ENCODE peak calls at places on chromosome 10, in four cellular contexts. V, H, L and M are unnamed samples.

GRCh38 chr10:49184642-49185111 is 3.5 kb downstream of the TMEM273 start:
- DNase-seq in L (no peak), H (peak; percentile 75), V (no peak), M (no peak)

GRCh38 chr10:11381023-11381422 is 230.4 kb downstream of the USP6NL start:
- DNase-seq in L (no peak), V (no peak), H (no peak), M (no peak)

GRCh38 chr10:99234067-99234738 is 1.4 kb downstream of the HPSE2 start:
- DNase-seq in V (no peak), L (no peak), H (peak; percentile 7), M (peak; percentile 17)

GRCh38 chr10:46545861-46546590 is 10.4 kb downstream of the GPRIN2 start:
- DNase-seq in H (no peak), L (no peak), V (no peak), M (no peak)

GRCh38 chr10:131143425-131144165 is 167.9 kb downstream of the TCERG1L start:
- DNase-seq in L (no peak), V (no peak), H (no peak), M (no peak)

GRCh38 chr10:5915451-5915850 is 25.4 kb downstream of the FBH1 start:
- DNase-seq in L (no peak), V (no peak), H (no peak), M (no peak)

GRCh38 chr10:69241575-69241974 is 21.4 kb downstream of the HKDC1 start:
- DNase-seq in H (peak; percentile 40), L (no peak), V (no peak), M (no peak)

GRCh38 chr10:63637833-63638443 is 116.7 kb downstream of the REEP3 start:
- DNase-seq in V (no peak), H (peak; percentile 43), L (no peak), M (no peak)

GRCh38 chr10:110498087-110498981 is 627 bp downstream of the DUSP5 start:
- DNase-seq in V (peak; percentile 51), L (no peak), H (peak; percentile 67), M (no peak)

GRCh38 chr10:90652519-90652918 is 205.3 kb downstream of the HTR7 start:
- DNase-seq in L (no peak), H (no peak), V (no peak), M (no peak)

GRCh38 chr10:97131702-97132101 is 54.1 kb downstream of the SLIT1 start:
- DNase-seq in V (no peak), L (no peak), H (no peak), M (no peak)

GRCh38 chr10:27153855-27154198 is 357 bp downstream of the YME1L1 start:
- DNase-seq in V (peak; percentile 11), L (peak; percentile 16), H (peak; percentile 49), M (no peak)

GRCh38 chr10:70430489-70431445 is 10.7 kb downstream of the NODAL start:
- DNase-seq in L (peak; percentile 80), V (no peak), H (peak; percentile 41), M (no peak)

GRCh38 chr10:71561003-71561577 is 158.5 kb downstream of the C10orf105 start:
- DNase-seq in V (no peak), H (no peak), L (no peak), M (no peak)

GRCh38 chr10:9745158-9745557 is 1272.5 kb upstream of the CELF2 start:
- DNase-seq in H (no peak), L (no peak), V (no peak), M (no peak)

GRCh38 chr10:513393-513792 is 176.1 kb downstream of the DIP2C start:
- DNase-seq in L (no peak), H (no peak), V (no peak), M (peak; percentile 24)

GRCh38 chr10:131073469-131074060 is 238.0 kb downstream of the TCERG1L start:
- DNase-seq in H (no peak), L (no peak), V (no peak), M (no peak)

GRCh38 chr10:126511917-126512487 is 123.7 kb upstream of the ADAM12 start:
- DNase-seq in H (no peak), L (no peak), V (no peak), M (no peak)

GRCh38 chr10:5546891-5547683 is 22.3 kb downstream of the CALML3 start:
- DNase-seq in L (peak; percentile 34), V (no peak), H (no peak), M (no peak)

GRCh38 chr10:96512997-96513685 is 585 bp downstream of the TLL2 start:
- DNase-seq in V (peak; percentile 14), L (no peak), H (no peak), M (no peak)

GRCh38 chr10:30433286-30433778 is 652 bp upstream of the MAP3K8 start:
- DNase-seq in L (peak; percentile 77), H (peak; percentile 75), V (peak; percentile 45), M (no peak)

GRCh38 chr10:13670311-13670710 is 83.5 kb downstream of the PRPF18 start:
- DNase-seq in L (no peak), V (no peak), H (no peak), M (no peak)

GRCh38 chr10:123009105-123009805 is 449 bp downstream of the ACADSB start:
- DNase-seq in H (peak; percentile 55), L (no peak), V (peak; percentile 46), M (no peak)

GRCh38 chr10:49781247-49781646 is 19.1 kb upstream of the OGDHL start:
- DNase-seq in V (no peak), L (no peak), H (no peak), M (no peak)

GRCh38 chr10:71150811-71151210 is 61.6 kb upstream of the UNC5B start:
- DNase-seq in H (no peak), L (no peak), V (no peak), M (no peak)

GRCh38 chr10:983951-984705 is 4.1 kb upstream of the GTPBP4 start:
- DNase-seq in L (peak; percentile 75), H (no peak), V (no peak), M (no peak)

GRCh38 chr10:110993024-110993693 is 73.8 kb downstream of the SHOC2 start:
- DNase-seq in V (no peak), H (no peak), L (no peak), M (peak; percentile 13)

GRCh38 chr10:110708776-110709443 is 64.8 kb downstream of the RBM20 start:
- DNase-seq in L (no peak), V (no peak), H (no peak), M (no peak)

GRCh38 chr10:74063256-74063655 is 65.3 kb downstream of the VCL start:
- DNase-seq in V (no peak), L (no peak), H (peak; percentile 28), M (no peak)

GRCh38 chr10:110414563-110415309 is 83.0 kb upstream of the DUSP5 start:
- DNase-seq in H (no peak), L (peak; percentile 35), V (no peak), M (peak; percentile 99)

GRCh38 chr10:20207700-20208099 is 391.5 kb downstream of the PLXDC2 start:
- DNase-seq in L (no peak), H (no peak), V (no peak), M (no peak)
- TF ChIP-seq FOXK2 in L (no peak), H (no peak), V (no peak), M (no peak)

GRCh38 chr10:79378383-79378646 is 31.0 kb downstream of the PPIF start:
- DNase-seq in V (no peak), L (no peak), H (no peak), M (no peak)
- TF ChIP-seq FOXK2 in V (no peak), L (no peak), H (no peak), M (no peak)

GRCh38 chr10:19839552-19839951 is 23.3 kb downstream of the PLXDC2 start:
- DNase-seq in V (no peak), H (no peak), L (no peak), M (no peak)
- TF ChIP-seq FOXK2 in V (no peak), H (no peak), L (no peak), M (no peak)

GRCh38 chr10:113666682-113667252 is 2.9 kb upstream of the NRAP start:
- DNase-seq in L (no peak), H (no peak), V (no peak), M (no peak)
- TF ChIP-seq FOXK2 in L (no peak), H (no peak), V (no peak), M (no peak)

GRCh38 chr10:80444646-80445319 is 9.3 kb upstream of the TSPAN14 start:
- DNase-seq in H (peak; percentile 89), L (peak; percentile 58), V (peak; percentile 77), M (peak; percentile 63)
- TF ChIP-seq FOXK2 in H (peak; percentile 42), L (no peak), V (no peak), M (no peak)